ENCODE peak calls at places on chromosomes 1 and 21, in four cellular contexts. I is RCC 7860; X is stimulated activated CD8-positive, alpha-beta memory T cell treated with anti-CD3 and anti-CD28 coated beads, Interleukin-7, amount 100 ng/mL, for 1 hour; G is HT-29. H is an unnamed sample.

GRCh38 chr1:176499671-176500070 is 36.7 kb downstream of the PAPPA2 start:
- DNase-seq in I (no peak), X (no peak), G (no peak), H (no peak)

GRCh38 chr1:223887724-223888428 is 42.1 kb upstream of the TP53BP2 start:
- DNase-seq in I (peak; percentile 100), X (no peak), G (peak; percentile 48), H (no peak)

GRCh38 chr1:208510192-208510952 is 266.2 kb upstream of the PLXNA2 start:
- DNase-seq in I (no peak), X (no peak), G (no peak), H (no peak)

GRCh38 chr21:43926196-43926595 is 61.2 kb downstream of the AGPAT3 start:
- DNase-seq in I (no peak), X (no peak), G (no peak), H (no peak)

GRCh38 chr1:108533351-108534083 is 26.4 kb upstream of the EEIG2 start:
- DNase-seq in I (no peak), X (no peak), G (no peak), H (no peak)

GRCh38 chr1:185441608-185442007 is 124.6 kb upstream of the IVNS1ABP start:
- DNase-seq in I (peak; percentile 93), X (no peak), G (peak; percentile 71), H (no peak)

GRCh38 chr1:207669469-207670111 is 24.7 kb downstream of the CR1L start:
- DNase-seq in I (no peak), X (no peak), G (no peak), H (no peak)

GRCh38 chr1:28145728-28146127 is 30.8 kb downstream of the PTAFR start:
- DNase-seq in I (no peak), X (no peak), G (no peak), H (no peak)

GRCh38 chr1:235011064-235011598 is 117.5 kb downstream of the TOMM20 start:
- DNase-seq in I (no peak), X (peak; percentile 4), G (no peak), H (no peak)

GRCh38 chr1:239232921-239233320 is 153.4 kb upstream of the CHRM3 start:
- DNase-seq in I (no peak), X (no peak), G (no peak), H (no peak)

GRCh38 chr1:10897981-10898728 is 101.7 kb upstream of the CASZ1 start:
- DNase-seq in I (peak; percentile 78), X (no peak), G (no peak), H (no peak)

GRCh38 chr1:85692730-85693314 is 15.4 kb downstream of the ZNHIT6 start:
- DNase-seq in I (peak; percentile 42), X (no peak), G (peak; percentile 50), H (no peak)

GRCh38 chr1:8378981-8379470 is 61.1 kb downstream of the SLC45A1 start:
- DNase-seq in I (no peak), X (no peak), G (no peak), H (no peak)

GRCh38 chr21:14210738-14211137 is at the start of gene LIPI:
- DNase-seq in I (no peak), X (no peak), G (no peak), H (no peak)

GRCh38 chr1:207240325-207241095 is 81.0 kb upstream of the CD55 start:
- DNase-seq in I (peak; percentile 75), X (no peak), G (peak; percentile 60), H (no peak)

GRCh38 chr1:173002891-173003582 is 47.7 kb downstream of the TNFSF18 start:
- DNase-seq in I (peak; percentile 65), X (no peak), G (no peak), H (no peak)

GRCh38 chr1:58785424-58786058 is 1.7 kb upstream of the JUN start:
- DNase-seq in I (peak; percentile 74), X (no peak), G (peak; percentile 88), H (peak; percentile 73)

GRCh38 chr1:38833146-38833545 is 26.4 kb downstream of the RRAGC start:
- DNase-seq in I (no peak), X (no peak), G (no peak), H (no peak)

GRCh38 chr1:37389327-37389726 is 85.1 kb upstream of the ZC3H12A start:
- DNase-seq in I (no peak), X (no peak), G (no peak), H (no peak)

GRCh38 chr21:38979271-38980196 is 173.8 kb downstream of the ETS2 start:
- DNase-seq in I (peak; percentile 27), X (no peak), G (no peak), H (no peak)

GRCh38 chr1:180421614-180422013 is 80.8 kb downstream of the ACBD6 start:
- DNase-seq in I (no peak), X (no peak), G (no peak), H (no peak)

GRCh38 chr1:201215531-201216357 is 25.1 kb downstream of the IGFN1 start:
- DNase-seq in I (no peak), X (no peak), G (no peak), H (no peak)

GRCh38 chr1:18895317-18895716 is 7.0 kb downstream of the ALDH4A1 start:
- DNase-seq in I (no peak), X (no peak), G (no peak), H (no peak)

GRCh38 chr1:19387045-19387467 is 74.9 kb downstream of the SLC66A1 start:
- DNase-seq in I (no peak), X (no peak), G (no peak), H (no peak)

GRCh38 chr1:221998186-221998612 is 256.3 kb upstream of the DUSP10 start:
- DNase-seq in I (no peak), X (no peak), G (no peak), H (no peak)

GRCh38 chr1:90850181-90850924 is 133.3 kb upstream of the BARHL2 start:
- DNase-seq in I (no peak), X (no peak), G (no peak), H (no peak)

GRCh38 chr1:38992450-38993111 is 1.5 kb downstream of the AKIRIN1 start:
- DNase-seq in I (no peak), X (no peak), G (peak; percentile 35), H (no peak)

GRCh38 chr1:229034246-229034645 is 236.7 kb upstream of the RAB4A start:
- DNase-seq in I (no peak), X (no peak), G (no peak), H (no peak)

GRCh38 chr1:203280061-203280460 is 25.3 kb upstream of the BTG2 start:
- DNase-seq in I (no peak), X (no peak), G (no peak), H (no peak)

GRCh38 chr21:45151484-45152115 is 77.2 kb downstream of the ADARB1 start:
- DNase-seq in I (no peak), X (no peak), G (no peak), H (no peak)

H was measured in occipital lobe.